ENCODE peak calls at places on chromosomes 2 and 18, in seven cellular contexts. E is heart right ventricle, V is A549, O is cardiac muscle cell, X is PC-9, G is K562, Q is psoas muscle. K is an unnamed sample. For H3K4me1, the result is how much of the 10 kb centered on the place peaks cover.

GRCh38 chr2:85012855-85013254 is 41.9 kb downstream of the KCMF1 start:
- DNase-seq in X (no peak), Q (no peak), E (no peak), V (no peak), G (no peak), O (no peak), K (no peak)

GRCh38 chr2:219461061-219461514 is 26.4 kb downstream of the SPEG start:
- DNase-seq in Q (peak), G (peak), O (peak), V (no peak), X (no peak), E (peak), K (no peak)

GRCh38 chr2:105582952-105583660 is 161.6 kb upstream of the NCK2 start:
- DNase-seq in G (no peak), V (no peak), Q (no peak), X (no peak), O (no peak), E (no peak), K (no peak)

GRCh38 chr2:154710078-154710477 is 11.6 kb downstream of the KCNJ3 start:
- DNase-seq in E (no peak), O (no peak), V (no peak), Q (no peak), X (no peak), G (no peak), K (no peak)

GRCh38 chr2:203195331-203195730 is 43.5 kb upstream of the CYP20A1 start:
- DNase-seq in G (no peak), X (no peak), V (no peak), Q (no peak), O (no peak), E (no peak), K (no peak)

GRCh38 chr2:160306985-160307384 is 106.9 kb upstream of the ITGB6 start:
- DNase-seq in E (no peak), X (no peak), O (no peak), V (no peak), Q (no peak), G (no peak), K (no peak)

GRCh38 chr2:85684806-85685205 is 9.4 kb upstream of the GNLY start:
- DNase-seq in Q (no peak), G (no peak), O (no peak), E (no peak), V (no peak), X (no peak), K (no peak)

GRCh38 chr2:219045937-219046550 is 4.7 kb upstream of the CFAP65 start:
- DNase-seq in Q (no peak), V (no peak), O (peak), X (peak), G (peak), E (no peak), K (no peak)

GRCh38 chr2:160491922-160492371 is 1.7 kb downstream of the RBMS1 start:
- DNase-seq in O (no peak), Q (no peak), X (peak), V (no peak), G (no peak), E (no peak), K (no peak)

DNA sequence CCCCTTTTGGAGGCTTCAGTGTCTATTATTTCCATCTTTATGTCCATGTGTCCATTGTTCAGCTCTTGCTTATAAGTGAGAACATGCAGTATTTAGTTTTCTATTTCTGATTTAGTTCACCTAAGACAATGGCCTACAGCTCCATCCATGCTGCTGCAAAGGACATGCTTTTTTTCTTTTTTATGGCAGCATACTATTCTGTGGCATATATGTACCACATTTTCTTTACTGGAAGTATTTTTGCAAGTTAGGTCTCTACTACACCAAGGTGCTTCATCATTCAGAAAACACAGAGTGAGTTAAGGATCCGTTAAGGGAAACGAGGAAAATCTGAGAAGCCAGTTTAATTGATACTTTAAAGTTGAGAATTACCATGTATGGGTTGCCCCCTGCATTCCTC is 297.2 kb downstream of the CDCA7 start:
- DNase-seq in G (no peak), O (no peak), X (no peak), V (no peak), Q (no peak), E (no peak), K (no peak)
- H3K4me1 ChIP-seq in G (under half), O (under half), X (under half), V (under half), Q (under half), E (under half), K (under half)

GRCh38 chr2:109061736-109062557 is 67.1 kb upstream of the SH3RF3 start:
- DNase-seq in G (no peak), Q (no peak), E (no peak), V (no peak), X (no peak), O (no peak), K (no peak)

GRCh38 chr2:109062558-109063325 is 66.3 kb upstream of the SH3RF3 start:
- DNase-seq in X (no peak), Q (no peak), G (no peak), O (peak), E (no peak), V (no peak), K (no peak)

GRCh38 chr2:109059474-109060165 is 69.4 kb upstream of the SH3RF3 start:
- DNase-seq in G (no peak), O (no peak), Q (no peak), V (no peak), E (peak), X (peak), K (no peak)

GRCh38 chr2:109058802-109059201 is 69.8 kb upstream of the EDAR start:
- DNase-seq in X (no peak), V (no peak), G (no peak), E (no peak), Q (no peak), O (no peak), K (no peak)

GRCh38 chr2:109060496-109060895 is 68.5 kb upstream of the SH3RF3 start:
- DNase-seq in X (no peak), V (no peak), G (no peak), O (no peak), E (no peak), Q (no peak), K (no peak)
- TF ChIP-seq CTCF in X (no peak), V (no peak), G (no peak), O (no peak), E (no peak), Q (no peak), K (no peak)

GRCh38 chr18:5388896-5389295 is 93.4 kb upstream of the ZBTB14 start:
- DNase-seq in X (no peak), V (no peak), Q (no peak), O (no peak), G (no peak), E (no peak), K (no peak)
- H3K4me1 ChIP-seq in X (under half), V (under half), Q (under half), O (under half), G (under half), E (under half), K (under half)

GRCh38 chr18:5588529-5588928 is 44.7 kb upstream of the EPB41L3 start:
- DNase-seq in O (no peak), X (no peak), Q (no peak), E (no peak), G (no peak), V (no peak), K (no peak)
- TF ChIP-seq CTCF in O (no peak), X (no peak), Q (no peak), E (no peak), G (no peak), V (no peak), K (no peak)

DNA sequence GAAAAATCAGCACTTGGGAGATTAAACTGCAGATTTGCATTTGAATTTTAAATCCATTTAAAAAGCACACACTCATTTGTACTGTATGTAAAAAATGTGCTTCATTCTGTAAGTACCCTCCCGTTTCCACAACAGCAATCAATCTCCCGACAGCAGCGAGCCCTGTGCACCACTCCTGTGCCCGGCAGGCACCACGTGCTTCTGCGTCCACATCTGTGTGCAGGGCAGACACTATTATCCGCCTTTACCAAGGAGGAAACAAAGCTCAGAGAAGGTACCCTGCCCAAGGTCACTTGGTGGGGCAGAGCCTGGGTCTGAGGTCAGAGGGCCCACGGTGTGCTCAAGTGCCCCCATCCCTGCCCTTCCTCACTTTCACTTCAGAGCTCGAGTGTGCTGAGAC is 7.5 kb downstream of the HSBP1L1 start:
- DNase-seq in V (no peak), X (no peak), O (no peak), Q (no peak), G (no peak), E (no peak), K (no peak)
- H3K4me1 ChIP-seq in V (under half), X (under half), O (under half), Q (under half), G (under half), E (under half), K (under half)

GRCh38 chr2:148978026-148978685 is 60.3 kb upstream of the LYPD6B start:
- DNase-seq in V (no peak), X (no peak), O (peak), Q (no peak), E (no peak), G (no peak), K (no peak)
- TF ChIP-seq CTCF in V (no peak), X (no peak), O (no peak), Q (no peak), E (no peak), G (no peak), K (no peak)

DNA sequence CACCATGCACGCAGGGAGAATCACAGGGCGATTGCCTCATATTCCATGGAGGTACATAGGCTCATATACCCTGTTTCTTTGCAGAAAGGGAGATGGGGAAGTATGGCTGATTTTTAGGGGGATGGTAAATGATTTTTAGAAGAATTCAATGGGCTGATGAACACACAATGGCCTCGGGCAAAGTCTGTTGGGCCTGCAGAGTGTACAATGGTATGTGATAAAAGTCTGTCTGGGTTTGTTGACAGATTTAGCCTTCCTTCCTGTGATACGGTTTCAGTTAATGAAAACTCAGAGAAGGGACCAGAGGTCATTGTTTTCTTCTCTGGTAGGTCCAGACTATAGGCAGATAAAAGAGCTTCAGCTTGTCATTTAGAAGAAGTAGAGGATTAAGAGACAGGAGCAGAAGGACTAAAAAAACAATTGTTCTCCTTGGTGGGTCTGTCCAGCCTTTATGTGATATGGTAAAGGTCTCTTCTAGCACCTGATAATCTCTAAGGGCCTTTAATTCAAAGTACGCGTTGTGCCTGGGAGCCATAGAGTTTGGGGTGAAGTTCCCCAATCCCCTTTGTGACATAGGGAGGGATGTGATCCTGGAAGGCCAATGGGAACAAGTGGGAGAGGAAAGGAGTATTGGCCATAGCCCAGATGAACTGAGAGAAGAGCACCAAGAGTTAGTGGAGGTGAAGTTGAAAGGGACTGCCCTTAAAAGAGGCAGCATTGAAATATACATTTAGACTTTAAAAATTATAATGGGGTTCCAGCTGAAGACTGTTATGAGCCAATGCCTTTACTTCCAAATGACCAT is 107.5 kb upstream of the SERPINE2 start:
- DNase-seq in O (peak), G (no peak), X (no peak), Q (no peak), E (no peak), V (no peak), K (no peak)
- H3K4me1 ChIP-seq in O (under half), G (under half), X (half or more), Q (under half), E (under half), V (half or more), K (under half)

DNA sequence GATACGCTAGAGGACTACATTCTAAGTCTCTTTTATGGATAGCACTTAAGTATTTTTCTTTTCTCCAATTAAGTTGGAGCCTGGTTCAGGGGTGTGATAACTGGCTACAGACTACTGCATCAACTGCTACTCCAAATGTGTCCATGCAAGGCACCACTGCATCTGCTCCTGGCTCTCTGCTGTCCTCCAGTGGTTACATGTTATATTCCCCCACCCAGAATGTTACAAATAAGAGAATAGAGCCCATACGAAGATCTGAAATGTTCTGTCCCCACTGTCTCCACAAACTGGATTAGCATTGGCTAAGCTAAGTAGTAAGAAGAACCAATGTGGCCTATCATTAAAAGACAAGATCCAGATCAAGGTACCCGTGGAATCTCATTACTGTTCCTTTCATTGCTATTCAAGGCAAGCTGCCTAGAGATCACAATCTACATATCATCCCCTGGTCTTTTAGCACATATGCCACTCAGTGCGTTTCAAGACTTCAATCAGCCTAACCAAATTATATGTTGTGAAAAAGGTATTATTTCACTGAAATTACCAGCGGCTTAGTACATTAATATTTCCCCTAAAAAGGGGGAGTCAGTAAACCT is 308.3 kb upstream of the SLC8A1 start:
- DNase-seq in G (no peak), Q (no peak), O (peak), V (peak), X (peak), E (peak), K (no peak)
- TF ChIP-seq CTCF in G (peak), Q (peak), O (peak), V (peak), X (peak), E (peak), K (no peak)

DNA sequence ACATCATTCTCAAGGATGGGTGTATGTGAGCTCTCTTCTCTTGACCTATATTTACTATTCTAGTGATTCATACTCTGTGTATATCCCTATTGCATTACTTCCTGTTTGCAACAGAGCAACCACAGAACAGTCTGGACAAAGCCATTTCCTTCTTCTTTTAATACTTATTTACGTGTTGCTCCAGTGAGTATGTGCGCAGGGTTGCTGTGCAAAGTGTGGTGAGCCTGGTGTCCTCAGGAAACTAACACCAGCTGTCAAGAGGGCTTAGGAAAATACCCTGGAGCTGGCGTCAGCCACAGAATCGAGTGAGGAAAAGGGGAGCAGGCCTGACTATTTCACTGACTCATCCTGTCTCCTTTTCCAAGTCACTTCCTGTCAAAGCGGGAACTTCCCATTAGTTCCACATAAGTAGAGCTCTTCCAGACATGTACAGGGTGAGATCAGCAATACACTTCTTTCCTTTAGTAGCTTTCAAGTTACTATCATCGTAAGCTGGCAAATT is 214.1 kb upstream of the COPS8 start:
- DNase-seq in V (peak), X (peak), O (no peak), G (no peak), Q (peak), E (peak), K (peak)
- H3K4me1 ChIP-seq in V (under half), X (under half), O (under half), G (under half), Q (under half), E (under half), K (under half)

GRCh38 chr18:37403788-37404187 is 161.8 kb downstream of the CELF4 start:
- DNase-seq in X (no peak), G (no peak), V (no peak), E (no peak), O (no peak), Q (no peak), K (no peak)

GRCh38 chr18:37403100-37403781 is 162.4 kb downstream of the CELF4 start:
- DNase-seq in X (no peak), Q (peak), V (no peak), E (peak), G (no peak), O (peak), K (no peak)

GRCh38 chr18:37405772-37406171 is 159.8 kb downstream of the CELF4 start:
- DNase-seq in V (no peak), Q (no peak), X (no peak), E (no peak), G (no peak), O (no peak), K (no peak)

GRCh38 chr18:37407571-37407970 is 158.0 kb downstream of the CELF4 start:
- DNase-seq in X (no peak), Q (no peak), O (no peak), E (no peak), V (no peak), G (no peak), K (no peak)

GRCh38 chr18:37405229-37405628 is 160.4 kb downstream of the CELF4 start:
- DNase-seq in O (no peak), E (no peak), G (no peak), Q (no peak), V (no peak), X (no peak), K (no peak)
- TF ChIP-seq CTCF in O (no peak), E (no peak), G (no peak), Q (no peak), V (no peak), X (no peak), K (no peak)

K was measured in lung.